ENCODE peak calls at places on chromosomes 6 and 20, in eight cellular contexts. G, J, W, T, L, K, F and M are unnamed samples.

GRCh38 chr20:51960004-51960403 is 157.7 kb upstream of the SALL4 start:
- DNase-seq in T (no peak), G (no peak), K (no peak), F (no peak), L (no peak), J (no peak), W (no peak), M (no peak)

GRCh38 chr6:118650500-118651281 is 700 bp downstream of the CEP85L start:
- DNase-seq in G (peak; percentile 53), J (no peak), T (peak; percentile 9), W (peak; percentile 65), F (no peak), L (peak; percentile 48), K (no peak), M (peak; percentile 79)

GRCh38 chr6:78020586-78020985 is 367.7 kb downstream of the MEI4 start:
- DNase-seq in K (no peak), T (no peak), W (no peak), F (no peak), G (no peak), J (no peak), L (no peak), M (no peak)

GRCh38 chr20:64224344-64225165 is 31.0 kb upstream of the PCMTD2 start:
- DNase-seq in W (no peak), J (no peak), G (peak; percentile 88), L (no peak), F (peak; percentile 44), T (no peak), K (peak; percentile 49), M (peak; percentile 97)

GRCh38 chr20:32621071-32621913 is 36.2 kb upstream of the NOL4L start:
- DNase-seq in G (no peak), J (no peak), L (no peak), T (no peak), W (no peak), F (no peak), K (no peak), M (peak; percentile 23)

GRCh38 chr20:36445847-36446246 is 95.5 kb upstream of the MYL9 start:
- DNase-seq in G (no peak), K (no peak), T (no peak), L (no peak), J (no peak), F (no peak), W (no peak), M (no peak)

GRCh38 chr6:134317471-134318131 is at the start of gene SGK1:
- DNase-seq in J (no peak), L (peak; percentile 30), G (no peak), T (no peak), W (peak; percentile 50), K (no peak), F (no peak), M (peak; percentile 63)

GRCh38 chr20:4091332-4092135 is 76.2 kb upstream of the RNF24 start:
- DNase-seq in T (no peak), K (no peak), F (no peak), L (peak; percentile 56), W (peak; percentile 71), G (no peak), J (no peak), M (peak; percentile 65)

GRCh38 chr6:25405442-25405841 is 126.3 kb downstream of the CARMIL1 start:
- DNase-seq in F (no peak), K (no peak), W (no peak), G (no peak), J (no peak), T (no peak), L (no peak), M (no peak)

GRCh38 chr20:34762031-34762555 is 57.9 kb downstream of the TP53INP2 start:
- DNase-seq in G (no peak), T (no peak), W (no peak), L (no peak), F (no peak), J (no peak), K (no peak), M (no peak)

GRCh38 chr6:26003102-26003694 is 40.6 kb downstream of the TRIM38 start:
- DNase-seq in K (no peak), F (no peak), T (peak; percentile 9), W (peak; percentile 73), L (no peak), J (peak; percentile 2), G (peak; percentile 32), M (peak; percentile 67)

GRCh38 chr20:33037456-33037855 is 6.0 kb downstream of the BPIFB6 start:
- DNase-seq in G (no peak), F (no peak), W (no peak), L (no peak), J (no peak), T (no peak), K (no peak), M (no peak)

GRCh38 chr20:6919792-6920468 is 152.4 kb downstream of the BMP2 start:
- DNase-seq in W (no peak), L (no peak), J (no peak), K (no peak), G (no peak), F (no peak), T (no peak), M (no peak)